ENCODE peak calls at places on chromosomes 6 and 20, in ten cellular contexts. K, F, T, L, S, B, A, G, N and O are unnamed samples.

GRCh38 chr20:32780749-32781402 is 18.7 kb downstream of the DNMT3B start:
- DNase-seq in K (no peak), F (no peak), T (no peak), L (no peak), S (no peak), B (no peak), A (no peak), G (no peak), N (no peak), O (no peak)

GRCh38 chr6:88730602-88731001 is 232.8 kb downstream of the RNGTT start:
- DNase-seq in K (no peak), F (no peak), T (peak), L (peak), S (peak), B (no peak), A (no peak), G (no peak), N (no peak), O (peak)

GRCh38 chr6:56356431-56356830 is 109.1 kb upstream of the COL21A1 start:
- DNase-seq in K (no peak), F (no peak), T (no peak), L (peak), S (peak), B (no peak), A (no peak), G (no peak), N (no peak), O (no peak)

GRCh38 chr20:47672886-47673670 is 112.2 kb downstream of the SULF2 start:
- DNase-seq in K (no peak), F (no peak), T (no peak), L (no peak), S (no peak), B (no peak), A (no peak), G (no peak), N (no peak), O (no peak)

GRCh38 chr6:141846639-141847038 is 286.1 kb upstream of the GJE1 start:
- DNase-seq in K (no peak), F (no peak), T (no peak), L (no peak), S (no peak), B (no peak), A (no peak), G (no peak), N (no peak), O (no peak)

GRCh38 chr6:151495380-151495779 is 1.6 kb downstream of the CCDC170 start:
- DNase-seq in K (no peak), F (no peak), T (no peak), L (no peak), S (no peak), B (no peak), A (no peak), G (no peak), N (no peak), O (no peak)

GRCh38 chr20:60352017-60352416 is 393.8 kb downstream of the CDH26 start:
- DNase-seq in K (no peak), F (no peak), T (no peak), L (no peak), S (no peak), B (no peak), A (no peak), G (no peak), N (no peak), O (no peak)

GRCh38 chr6:94130458-94130857 is 711.1 kb upstream of the EPHA7 start:
- DNase-seq in K (no peak), F (no peak), T (no peak), L (no peak), S (no peak), B (no peak), A (no peak), G (no peak), N (peak), O (no peak)

GRCh38 chr6:75296811-75297779 is 12.5 kb upstream of the TMEM30A start:
- DNase-seq in K (no peak), F (no peak), T (peak), L (peak), S (peak), B (no peak), A (no peak), G (no peak), N (peak), O (peak)

GRCh38 chr6:18179770-18180393 is 24.7 kb downstream of the KDM1B start:
- DNase-seq in K (no peak), F (no peak), T (no peak), L (no peak), S (no peak), B (peak), A (no peak), G (no peak), N (no peak), O (no peak)

GRCh38 chr6:112831022-112831421 is 483.9 kb downstream of the RFPL4B start:
- DNase-seq in K (no peak), F (no peak), T (no peak), L (no peak), S (peak), B (no peak), A (no peak), G (no peak), N (no peak), O (no peak)

GRCh38 chr6:156719720-156720563 is 57.2 kb upstream of the ARID1B start:
- DNase-seq in K (peak), F (peak), T (peak), L (peak), S (peak), B (peak), A (peak), G (peak), N (peak), O (peak)

GRCh38 chr20:44029848-44030230 is 115.2 kb downstream of the TOX2 start:
- DNase-seq in K (no peak), F (no peak), T (no peak), L (no peak), S (no peak), B (no peak), A (no peak), G (no peak), N (no peak), O (no peak)

GRCh38 chr20:57897891-57898290 is 188.1 kb upstream of the PMEPA1 start:
- DNase-seq in K (no peak), F (no peak), T (no peak), L (no peak), S (no peak), B (no peak), A (no peak), G (no peak), N (no peak), O (no peak)

GRCh38 chr6:34909484-34909883 is 20.4 kb downstream of the ANKS1A start:
- DNase-seq in K (no peak), F (no peak), T (no peak), L (no peak), S (no peak), B (no peak), A (no peak), G (no peak), N (no peak), O (no peak)

GRCh38 chr6:33696538-33697518 is 14.7 kb downstream of the UQCC2 start:
- DNase-seq in K (peak), F (peak), T (no peak), L (peak), S (peak), B (peak), A (peak), G (peak), N (no peak), O (peak)

GRCh38 chr20:48283470-48284110 is 498.3 kb upstream of the SULF2 start:
- DNase-seq in K (peak), F (peak), T (peak), L (peak), S (peak), B (peak), A (peak), G (peak), N (peak), O (no peak)

GRCh38 chr6:160256445-160256844 is 2.2 kb downstream of the SLC22A2 start:
- DNase-seq in K (no peak), F (no peak), T (no peak), L (no peak), S (no peak), B (no peak), A (no peak), G (no peak), N (no peak), O (no peak)

GRCh38 chr20:48749437-48749836 is 78.4 kb downstream of the PREX1 start:
- DNase-seq in K (no peak), F (no peak), T (no peak), L (no peak), S (no peak), B (no peak), A (no peak), G (no peak), N (no peak), O (no peak)

GRCh38 chr20:22333885-22334545 is 250.4 kb downstream of the FOXA2 start:
- DNase-seq in K (no peak), F (peak), T (peak), L (peak), S (peak), B (peak), A (peak), G (no peak), N (peak), O (peak)

GRCh38 chr20:46746972-46747371 is 37.5 kb downstream of the SLC2A10 start:
- DNase-seq in K (no peak), F (peak), T (peak), L (peak), S (peak), B (no peak), A (no peak), G (no peak), N (peak), O (no peak)

GRCh38 chr20:39954585-39954984 is 734.5 kb downstream of the MAFB start:
- DNase-seq in K (no peak), F (no peak), T (no peak), L (peak), S (no peak), B (no peak), A (no peak), G (no peak), N (no peak), O (no peak)

GRCh38 chr6:72712921-72713320 is 91.1 kb downstream of the KCNQ5 start:
- DNase-seq in K (no peak), F (no peak), T (no peak), L (no peak), S (no peak), B (no peak), A (no peak), G (no peak), N (no peak), O (no peak)

GRCh38 chr20:39019805-39020325 is 57.7 kb downstream of the DHX35 start:
- DNase-seq in K (no peak), F (no peak), T (no peak), L (peak), S (peak), B (no peak), A (no peak), G (no peak), N (no peak), O (no peak)

GRCh38 chr6:157658301-157658700 is 164.7 kb upstream of the SNX9 start:
- DNase-seq in K (no peak), F (no peak), T (no peak), L (no peak), S (no peak), B (no peak), A (no peak), G (no peak), N (no peak), O (no peak)

GRCh38 chr20:36177716-36178115 is 23.2 kb downstream of the EPB41L1 start:
- DNase-seq in K (no peak), F (no peak), T (no peak), L (no peak), S (no peak), B (no peak), A (no peak), G (no peak), N (no peak), O (no peak)

GRCh38 chr20:14799671-14800070 is 462.3 kb upstream of the FLRT3 start:
- DNase-seq in K (no peak), F (no peak), T (no peak), L (no peak), S (no peak), B (no peak), A (no peak), G (no peak), N (no peak), O (no peak)

GRCh38 chr6:49264909-49265308 is 198.1 kb downstream of the MMUT start:
- DNase-seq in K (no peak), F (no peak), T (no peak), L (no peak), S (no peak), B (no peak), A (no peak), G (no peak), N (no peak), O (no peak)

GRCh38 chr6:121222656-121223055 is 111.6 kb downstream of the TBC1D32 start:
- DNase-seq in K (no peak), F (no peak), T (peak), L (peak), S (peak), B (no peak), A (peak), G (no peak), N (peak), O (peak)

GRCh38 chr6:159982726-159983506 is 14.0 kb downstream of the IGF2R start:
- DNase-seq in K (no peak), F (no peak), T (no peak), L (peak), S (peak), B (no peak), A (no peak), G (no peak), N (no peak), O (no peak)

GRCh38 chr6:144840619-144841018 is 555.5 kb downstream of the UTRN start:
- DNase-seq in K (no peak), F (no peak), T (no peak), L (no peak), S (no peak), B (no peak), A (no peak), G (no peak), N (no peak), O (no peak)

GRCh38 chr6:24323632-24324337 is 34.1 kb downstream of the DCDC2 start:
- DNase-seq in K (no peak), F (no peak), T (no peak), L (no peak), S (peak), B (no peak), A (no peak), G (no peak), N (no peak), O (no peak)

GRCh38 chr6:20808984-20809383 is 274.7 kb downstream of the CDKAL1 start:
- DNase-seq in K (no peak), F (no peak), T (no peak), L (no peak), S (no peak), B (no peak), A (no peak), G (no peak), N (no peak), O (no peak)

GRCh38 chr20:41480054-41480770 is 113.6 kb upstream of the EMILIN3 start:
- DNase-seq in K (no peak), F (no peak), T (no peak), L (no peak), S (peak), B (no peak), A (no peak), G (no peak), N (no peak), O (no peak)

GRCh38 chr6:63807056-63807455 is 171.5 kb downstream of the PHF3 start:
- DNase-seq in K (no peak), F (no peak), T (peak), L (no peak), S (peak), B (no peak), A (no peak), G (no peak), N (no peak), O (peak)

GRCh38 chr6:4344317-4344899 is 209.0 kb upstream of the ECI2 start:
- DNase-seq in K (no peak), F (no peak), T (no peak), L (no peak), S (no peak), B (no peak), A (no peak), G (no peak), N (no peak), O (no peak)

GRCh38 chr20:51565741-51566140 is 23.2 kb upstream of the NFATC2 start:
- DNase-seq in K (no peak), F (no peak), T (no peak), L (peak), S (peak), B (peak), A (no peak), G (no peak), N (no peak), O (no peak)
- H3K4me3 ChIP-seq in K (no peak), F (no peak), T (no peak), L (no peak), S (no peak), B (no peak), A (no peak), G (no peak), N (no peak), O (no peak)

GRCh38 chr6:108575905-108576494 is 15.3 kb downstream of the FOXO3 start:
- DNase-seq in K (no peak), F (no peak), T (no peak), L (no peak), S (no peak), B (no peak), A (no peak), G (no peak), N (no peak), O (no peak)

GRCh38 chr6:108576724-108577123 is 16.0 kb downstream of the FOXO3 start:
- DNase-seq in K (no peak), F (no peak), T (no peak), L (peak), S (no peak), B (no peak), A (no peak), G (no peak), N (no peak), O (no peak)

GRCh38 chr6:108578595-108579038 is 17.9 kb downstream of the FOXO3 start:
- DNase-seq in K (no peak), F (no peak), T (no peak), L (peak), S (peak), B (no peak), A (no peak), G (no peak), N (peak), O (no peak)

GRCh38 chr6:108580645-108581044 is 19.9 kb downstream of the FOXO3 start:
- DNase-seq in K (no peak), F (no peak), T (no peak), L (no peak), S (no peak), B (no peak), A (no peak), G (no peak), N (no peak), O (no peak)

GRCh38 chr6:108578166-108578565 is 17.4 kb downstream of the FOXO3 start:
- DNase-seq in K (no peak), F (no peak), T (no peak), L (no peak), S (no peak), B (no peak), A (no peak), G (no peak), N (no peak), O (no peak)
- H3K4me3 ChIP-seq in K (no peak), F (no peak), T (no peak), L (no peak), S (no peak), B (no peak), A (no peak), G (no peak), N (no peak), O (no peak)

GRCh38 chr20:62298577-62299249 is 4.1 kb upstream of the ADRM1 start:
- DNase-seq in K (no peak), F (no peak), T (no peak), L (no peak), S (no peak), B (no peak), A (no peak), G (no peak), N (no peak), O (no peak)

GRCh38 chr20:62301773-62302340 is 940 bp upstream of the ADRM1 start:
- DNase-seq in K (peak), F (peak), T (peak), L (peak), S (peak), B (peak), A (peak), G (peak), N (peak), O (peak)

GRCh38 chr20:62299666-62300236 is 3.0 kb upstream of the ADRM1 start:
- DNase-seq in K (no peak), F (no peak), T (no peak), L (no peak), S (no peak), B (no peak), A (no peak), G (no peak), N (no peak), O (no peak)

GRCh38 chr20:62301111-62301668 is 1.6 kb upstream of the ADRM1 start:
- DNase-seq in K (peak), F (no peak), T (no peak), L (no peak), S (no peak), B (no peak), A (no peak), G (no peak), N (no peak), O (no peak)

GRCh38 chr20:62300319-62300718 is 2.5 kb upstream of the ADRM1 start:
- DNase-seq in K (no peak), F (no peak), T (no peak), L (no peak), S (no peak), B (no peak), A (no peak), G (no peak), N (no peak), O (no peak)
- H3K4me3 ChIP-seq in K (no peak), F (no peak), T (no peak), L (no peak), S (no peak), B (no peak), A (no peak), G (no peak), N (no peak), O (no peak)

DNA sequence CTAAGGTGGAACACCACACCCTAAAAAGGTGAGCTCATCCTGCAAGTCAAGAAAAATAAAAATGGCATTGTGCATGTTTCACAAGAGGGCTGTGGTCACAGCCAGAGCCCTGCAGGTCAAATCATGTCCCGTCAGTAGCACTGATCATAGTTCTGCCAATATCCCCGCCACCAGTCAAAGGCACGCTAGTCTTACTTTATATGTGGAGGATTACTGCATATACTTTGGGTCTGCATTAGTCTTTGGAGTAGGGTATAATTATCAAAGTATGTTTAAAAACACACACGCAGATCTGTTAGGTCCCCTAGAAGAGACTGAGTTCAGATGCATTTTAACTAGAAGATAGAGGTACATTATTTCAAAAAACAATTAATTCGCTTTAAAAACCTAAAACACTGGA is 1.8 kb downstream of the PERP start:
- DNase-seq in K (no peak), F (no peak), T (peak), L (no peak), S (no peak), B (no peak), A (no peak), G (no peak), N (peak), O (no peak)
- H3K4me3 ChIP-seq in K (no peak), F (peak), T (peak), L (no peak), S (no peak), B (peak), A (peak), G (peak), N (peak), O (peak)

GRCh38 chr6:139291813-139292619 is at the start of gene TXLNB:
- DNase-seq in K (peak), F (peak), T (no peak), L (peak), S (peak), B (peak), A (peak), G (peak), N (peak), O (no peak)
- H3K4me3 ChIP-seq in K (no peak), F (peak), T (no peak), L (peak), S (peak), B (no peak), A (peak), G (peak), N (no peak), O (no peak)

GRCh38 chr6:40735126-40735920 is 148.2 kb upstream of the LRFN2 start:
- DNase-seq in K (no peak), F (no peak), T (no peak), L (no peak), S (no peak), B (no peak), A (no peak), G (no peak), N (no peak), O (no peak)

GRCh38 chr6:40734607-40735006 is 147.4 kb upstream of the LRFN2 start:
- DNase-seq in K (no peak), F (no peak), T (no peak), L (no peak), S (no peak), B (no peak), A (no peak), G (no peak), N (no peak), O (no peak)

GRCh38 chr6:40733770-40734396 is 146.7 kb upstream of the LRFN2 start:
- DNase-seq in K (no peak), F (no peak), T (no peak), L (no peak), S (no peak), B (no peak), A (no peak), G (no peak), N (no peak), O (no peak)

GRCh38 chr6:40732878-40733277 is 145.7 kb upstream of the LRFN2 start:
- DNase-seq in K (no peak), F (no peak), T (no peak), L (no peak), S (no peak), B (no peak), A (no peak), G (no peak), N (no peak), O (peak)

GRCh38 chr6:40733290-40733689 is 146.1 kb upstream of the LRFN2 start:
- DNase-seq in K (no peak), F (no peak), T (no peak), L (no peak), S (no peak), B (no peak), A (no peak), G (no peak), N (no peak), O (peak)
- H3K4me3 ChIP-seq in K (no peak), F (no peak), T (no peak), L (no peak), S (no peak), B (no peak), A (no peak), G (no peak), N (no peak), O (no peak)